ENCODE peak calls at places on chromosomes 2 and 18, in ten cellular contexts. C is NCI-H1105 treated with DMSO at 0.1 percent for 48 hours, X is nephron progenitor cell, T is glutamatergic neuron, A is T-helper 9 cell, V is T-helper 2 cell, Z is NAMALWA, B is NCI-H82, J is cardiac septum, R is C1 segment of cervical spinal cord. D is an unnamed sample.

GRCh38 chr18:77254711-77255110 is 5.1 kb downstream of the GALR1 start:
- DNase-seq in R (no peak), J (no peak), A (no peak), X (no peak), C (peak; percentile 32), T (no peak), V (no peak), B (no peak), Z (no peak), D (peak; percentile 21)

GRCh38 chr18:39742015-39742466 is 2176.4 kb upstream of the CELF4 start:
- DNase-seq in T (no peak), Z (no peak), X (no peak), C (peak; percentile 99), A (no peak), R (no peak), B (peak; percentile 1), V (no peak), J (no peak), D (peak; percentile 25)

GRCh38 chr18:78021196-78021595 is 771.5 kb downstream of the GALR1 start:
- DNase-seq in Z (no peak), J (no peak), A (no peak), R (no peak), V (no peak), T (no peak), C (no peak), B (no peak), X (no peak), D (no peak)

GRCh38 chr2:9819551-9819950 is 23.7 kb upstream of the TAF1B start:
- DNase-seq in X (no peak), J (no peak), B (no peak), V (no peak), C (no peak), T (no peak), R (no peak), Z (no peak), A (no peak), D (no peak)

GRCh38 chr18:57576316-57576715 is 10.2 kb downstream of the FECH start:
- DNase-seq in V (no peak), B (peak; percentile 69), A (no peak), R (no peak), T (no peak), X (no peak), Z (no peak), C (no peak), J (no peak), D (peak; percentile 17)

GRCh38 chr2:65999790-66000189 is 435.1 kb upstream of the MEIS1 start:
- DNase-seq in J (no peak), C (peak; percentile 1), T (no peak), R (no peak), A (no peak), V (no peak), Z (peak; percentile 3), B (no peak), X (no peak), D (peak; percentile 17)

GRCh38 chr18:48838921-48839818 is 111.6 kb downstream of the SMAD7 start:
- DNase-seq in X (no peak), B (peak; percentile 66), V (no peak), C (no peak), T (no peak), Z (no peak), R (no peak), A (no peak), J (no peak), D (peak; percentile 74)

GRCh38 chr2:201118121-201118956 is 2.4 kb downstream of the CFLAR start:
- DNase-seq in C (peak; percentile 88), X (peak; percentile 69), J (peak; percentile 95), Z (peak; percentile 93), A (peak; percentile 78), R (peak; percentile 68), B (peak; percentile 59), T (peak; percentile 83), V (peak; percentile 66), D (peak; percentile 88)

GRCh38 chr2:213227458-213227857 is 56.8 kb upstream of the SPAG16 start:
- DNase-seq in Z (peak; percentile 80), T (no peak), V (no peak), J (no peak), R (no peak), X (no peak), C (no peak), A (no peak), B (no peak), D (peak; percentile 52)

GRCh38 chr2:60565472-60565871 is 12.0 kb upstream of the BCL11A start:
- DNase-seq in Z (peak; percentile 85), B (peak; percentile 31), A (no peak), R (no peak), X (peak; percentile 37), T (no peak), J (no peak), C (peak; percentile 40), V (no peak), D (peak; percentile 58)

GRCh38 chr2:161223139-161223732 is 63.0 kb downstream of the TANK start:
- DNase-seq in C (peak; percentile 27), R (no peak), A (no peak), X (no peak), Z (peak; percentile 74), B (peak; percentile 46), V (no peak), J (no peak), T (no peak), D (peak; percentile 61)

GRCh38 chr18:75244336-75244735 is 33.7 kb downstream of the TSHZ1 start:
- DNase-seq in R (no peak), T (no peak), C (no peak), J (no peak), B (peak; percentile 6), A (no peak), X (no peak), Z (no peak), V (no peak), D (no peak)

GRCh38 chr18:43751203-43751602 is 473.9 kb upstream of the SYT4 start:
- DNase-seq in B (no peak), J (no peak), Z (no peak), A (no peak), R (no peak), V (no peak), C (no peak), X (no peak), T (no peak), D (peak; percentile 57)

GRCh38 chr2:171391532-171391931 is 42.3 kb downstream of the METTL8 start:
- DNase-seq in B (peak; percentile 32), T (no peak), X (no peak), J (no peak), V (no peak), R (no peak), C (no peak), A (no peak), Z (no peak), D (no peak)

GRCh38 chr2:207274541-207274940 is 108.8 kb upstream of the KLF7 start:
- DNase-seq in Z (no peak), R (no peak), T (no peak), B (no peak), X (no peak), C (no peak), V (no peak), J (no peak), A (no peak), D (no peak)

GRCh38 chr2:207945201-207945600 is 80.1 kb downstream of the PLEKHM3 start:
- DNase-seq in A (no peak), R (no peak), T (no peak), B (no peak), C (no peak), X (no peak), Z (no peak), J (no peak), V (no peak), D (no peak)

GRCh38 chr18:74229005-74229404 is 62.8 kb downstream of the CYB5A start:
- DNase-seq in V (no peak), A (no peak), X (no peak), C (no peak), J (no peak), T (no peak), B (no peak), Z (no peak), R (no peak), D (no peak)

GRCh38 chr2:125745514-125745913 is 910.4 kb upstream of the GYPC start:
- DNase-seq in J (no peak), T (peak; percentile 48), R (peak; percentile 48), C (peak; percentile 43), B (peak; percentile 80), Z (peak; percentile 43), X (peak; percentile 35), V (no peak), A (no peak), D (peak; percentile 8)

GRCh38 chr2:8491296-8492048 is 190.4 kb upstream of the ID2 start:
- DNase-seq in C (peak; percentile 70), X (no peak), R (no peak), V (no peak), B (peak; percentile 95), A (no peak), J (no peak), Z (no peak), T (no peak), D (no peak)

GRCh38 chr2:64177315-64177714 is 33.1 kb upstream of the PELI1 start:
- DNase-seq in A (no peak), V (no peak), R (no peak), J (no peak), C (no peak), B (no peak), X (no peak), T (no peak), Z (no peak), D (no peak)

GRCh38 chr2:218849721-218850120 is 9.9 kb upstream of the WNT6 start:
- DNase-seq in X (no peak), J (no peak), V (no peak), T (no peak), Z (no peak), R (no peak), B (no peak), A (no peak), C (no peak), D (peak; percentile 35)

GRCh38 chr2:142786922-142787702 is 90.4 kb upstream of the KYNU start:
- DNase-seq in R (no peak), B (no peak), J (no peak), X (no peak), T (no peak), A (no peak), V (no peak), Z (no peak), C (no peak), D (no peak)

GRCh38 chr2:104412384-104412783 is 441.5 kb upstream of the POU3F3 start:
- DNase-seq in J (no peak), C (peak; percentile 30), T (peak; percentile 64), V (no peak), X (peak; percentile 42), A (no peak), R (no peak), B (peak; percentile 48), Z (peak; percentile 81), D (peak; percentile 17)

GRCh38 chr2:18987592-18988073 is 370.8 kb downstream of the OSR1 start:
- DNase-seq in T (no peak), X (no peak), C (peak; percentile 18), V (no peak), A (no peak), B (peak; percentile 5), R (no peak), J (no peak), Z (peak; percentile 21), D (peak; percentile 84)

GRCh38 chr2:26438926-26439325 is 37.2 kb downstream of the DRC1 start:
- DNase-seq in B (no peak), V (no peak), X (no peak), J (no peak), R (no peak), T (no peak), Z (no peak), C (no peak), A (no peak), D (no peak)

GRCh38 chr2:118989481-118989880 is 47.5 kb downstream of the MARCO start:
- DNase-seq in X (no peak), R (no peak), T (no peak), A (no peak), J (no peak), B (no peak), V (no peak), Z (no peak), C (no peak), D (peak; percentile 56)

GRCh38 chr2:127515383-127515915 is 10.8 kb downstream of the IWS1 start:
- DNase-seq in X (no peak), C (no peak), B (no peak), J (no peak), A (no peak), V (no peak), Z (no peak), R (no peak), T (no peak), D (no peak)

D was measured in bronchial epithelial cell.